ENCODE peak calls at places on chromosome 12, in four cellular contexts. Z, J, O and A are unnamed samples.

GRCh38 chr12:119869720-119870119 is 7.4 kb downstream of the CIT start:
- DNase-seq in O (no peak), Z (peak; percentile 85), J (no peak), A (peak; percentile 72)

GRCh38 chr12:106883421-106883820 is 72.3 kb upstream of the TMEM263 start:
- DNase-seq in O (no peak), Z (peak; percentile 39), J (no peak), A (no peak)

GRCh38 chr12:93766802-93767523 is 89.8 kb downstream of the CRADD start:
- DNase-seq in O (peak; percentile 20), Z (peak; percentile 89), J (no peak), A (no peak)

GRCh38 chr12:113174461-113175384 is 10.6 kb downstream of the DDX54 start:
- DNase-seq in J (peak; percentile 73), Z (peak; percentile 75), O (peak; percentile 67), A (peak; percentile 64)

GRCh38 chr12:8035440-8036010 is 3.0 kb downstream of the FOXJ2 start:
- DNase-seq in O (no peak), J (no peak), Z (no peak), A (no peak)

GRCh38 chr12:116929885-116930284 is 19.1 kb downstream of the FBXW8 start:
- DNase-seq in J (no peak), Z (no peak), O (no peak), A (no peak)

GRCh38 chr12:89016970-89017778 is 335.1 kb downstream of the DUSP6 start:
- DNase-seq in O (peak; percentile 83), J (peak; percentile 13), Z (peak; percentile 85), A (no peak)

GRCh38 chr12:53929527-53929926 is 9.1 kb upstream of the HOXC13 start:
- DNase-seq in O (no peak), J (no peak), Z (no peak), A (no peak)

GRCh38 chr12:93127582-93128331 is 198.7 kb upstream of the EEA1 start:
- DNase-seq in Z (peak; percentile 98), J (peak; percentile 78), O (peak; percentile 9), A (peak; percentile 75)

GRCh38 chr12:93667672-93668071 is 9.5 kb upstream of the CRADD start:
- DNase-seq in Z (no peak), J (no peak), O (no peak), A (no peak)

GRCh38 chr12:4412462-4412861 is 33.0 kb upstream of the FGF23 start:
- DNase-seq in J (no peak), O (no peak), Z (no peak), A (no peak)

GRCh38 chr12:115763376-115763775 is 514.1 kb downstream of the MED13L start:
- DNase-seq in Z (no peak), O (no peak), J (no peak), A (no peak)

GRCh38 chr12:107523760-107524558 is 161.6 kb upstream of the PWP1 start:
- DNase-seq in J (no peak), O (no peak), Z (no peak), A (no peak)

GRCh38 chr12:132327351-132328171 is 1.8 kb downstream of the GALNT9 start:
- DNase-seq in Z (peak; percentile 93), O (no peak), J (no peak), A (peak; percentile 62)

GRCh38 chr12:115872212-115872611 is 405.3 kb downstream of the MED13L start:
- DNase-seq in O (peak; percentile 21), J (no peak), Z (no peak), A (no peak)

GRCh38 chr12:84996759-84997158 is 39.3 kb downstream of the TSPAN19 start:
- DNase-seq in Z (no peak), J (no peak), O (no peak), A (no peak)

GRCh38 chr12:13937735-13938134 is 43.7 kb downstream of the GRIN2B start:
- DNase-seq in O (no peak), Z (no peak), J (no peak), A (no peak)

GRCh38 chr12:90940872-90941499 is 14.0 kb downstream of the CCER1 start:
- DNase-seq in J (no peak), Z (peak; percentile 83), O (peak; percentile 55), A (no peak)

GRCh38 chr12:46556105-46556559 is 183.6 kb upstream of the SLC38A2 start:
- DNase-seq in Z (peak; percentile 87), J (no peak), O (no peak), A (no peak)

GRCh38 chr12:117141097-117141898 is 42.1 kb upstream of the TESC start:
- DNase-seq in O (no peak), Z (no peak), J (no peak), A (no peak)

GRCh38 chr12:27151479-27151878 is 69.1 kb upstream of the C12orf71 start:
- DNase-seq in Z (no peak), O (no peak), J (no peak), A (no peak)

GRCh38 chr12:10717410-10717809 is 5.7 kb downstream of the YBX3 start:
- DNase-seq in O (peak; percentile 28), J (no peak), Z (peak; percentile 40), A (no peak)

GRCh38 chr12:9381619-9382018 is 173.4 kb upstream of the PZP start:
- DNase-seq in Z (no peak), O (no peak), J (no peak), A (no peak)

GRCh38 chr12:47882796-47883546 is 21.8 kb downstream of the VDR start:
- DNase-seq in J (no peak), Z (no peak), O (no peak), A (no peak)

GRCh38 chr12:26032719-26033241 is 74.3 kb downstream of the RASSF8 start:
- DNase-seq in J (no peak), Z (peak; percentile 40), O (no peak), A (no peak)

GRCh38 chr12:26031318-26031717 is 72.8 kb downstream of the RASSF8 start:
- DNase-seq in Z (no peak), J (no peak), O (no peak), A (no peak)

GRCh38 chr12:26032290-26032689 is 73.8 kb downstream of the RASSF8 start:
- DNase-seq in O (no peak), J (no peak), Z (no peak), A (no peak)

GRCh38 chr12:26030371-26030770 is 71.9 kb downstream of the RASSF8 start:
- DNase-seq in O (no peak), Z (no peak), J (no peak), A (no peak)

DNA sequence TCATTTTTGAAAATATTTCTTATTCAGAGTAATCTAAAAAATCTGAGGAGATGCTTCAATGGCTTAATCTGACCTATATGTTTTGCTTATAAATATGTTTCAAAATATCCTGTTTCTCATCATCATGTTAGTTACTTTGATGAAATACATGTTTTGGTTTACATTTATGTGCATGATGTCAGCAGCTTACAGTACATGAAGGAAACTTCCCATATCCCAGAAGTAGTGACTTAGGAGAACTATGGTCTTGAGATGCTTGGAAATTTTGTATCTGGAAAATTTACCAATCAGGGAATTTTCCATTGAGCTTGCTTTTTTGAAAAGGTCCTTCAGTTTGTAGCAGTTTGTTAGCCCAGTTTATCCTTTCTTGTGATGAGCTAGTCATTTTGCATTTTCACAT is 73.3 kb downstream of the RASSF8 start:
- DNase-seq in O (no peak), J (no peak), Z (no peak), A (no peak)
- H3K4me1 ChIP-seq in O (peaks cover 7% of the 10 kb centered on the region), J (peaks cover 31% of the 10 kb centered on the region), Z (peaks cover 8% of the 10 kb centered on the region), A (peaks cover 33% of the 10 kb centered on the region)

DNA sequence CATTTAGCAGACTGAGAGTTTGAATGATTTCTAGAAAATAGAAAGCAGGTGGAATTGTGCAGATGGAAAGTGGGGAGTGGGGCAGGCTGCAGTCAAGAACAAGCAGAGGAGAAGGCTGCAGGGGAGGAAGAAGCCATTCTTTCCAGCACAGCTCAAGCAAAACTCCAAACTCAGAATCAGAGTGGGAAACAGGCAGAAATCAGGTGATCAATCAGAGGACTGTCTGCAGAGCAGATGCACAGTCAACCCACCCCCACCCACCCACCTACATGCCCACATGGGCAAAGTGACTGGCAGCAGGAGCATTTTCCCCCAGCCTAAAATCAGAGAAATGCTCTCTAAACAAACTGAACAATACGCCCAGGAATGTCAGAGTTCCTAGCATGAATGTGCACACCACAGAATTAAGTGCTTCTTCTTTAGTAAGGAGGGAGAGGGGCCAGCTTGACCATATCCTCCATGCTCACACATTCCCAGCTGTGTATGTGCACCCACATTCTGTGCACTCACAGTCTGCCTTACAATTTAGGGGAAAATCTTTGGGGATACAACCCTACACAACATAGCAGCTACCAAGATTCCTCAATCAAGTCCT is 194.1 kb upstream of the PLEKHA5 start:
- DNase-seq in O (peak; percentile 7), Z (no peak), J (no peak), A (no peak)
- TF ChIP-seq CTCF in O (no peak), Z (no peak), J (no peak), A (no peak)

DNA sequence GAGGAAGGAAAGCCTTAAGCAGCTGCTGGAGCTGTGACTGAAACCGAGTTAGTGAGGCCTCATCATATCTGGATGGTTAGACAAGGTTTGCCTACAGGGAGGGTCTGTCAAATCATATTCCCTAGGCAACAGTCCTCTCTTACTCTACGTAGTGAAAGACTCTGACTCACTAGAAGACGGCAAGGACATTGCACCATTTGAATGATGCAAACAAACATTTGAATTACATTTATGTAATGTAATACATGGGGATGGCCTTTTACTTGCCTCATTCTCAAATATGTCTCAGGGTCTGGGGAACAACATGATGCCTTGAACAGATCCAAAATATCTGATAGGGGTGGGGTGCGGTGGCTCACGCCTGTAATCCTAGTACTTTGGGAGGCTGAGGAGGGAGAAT is 29.8 kb upstream of the STRAP start:
- DNase-seq in J (no peak), O (no peak), Z (peak; percentile 87), A (no peak)
- H3K4me3 ChIP-seq in J (no peak overlapping the region), O (no peak overlapping the region), Z (no peak overlapping the region), A (no peak overlapping the region)

DNA sequence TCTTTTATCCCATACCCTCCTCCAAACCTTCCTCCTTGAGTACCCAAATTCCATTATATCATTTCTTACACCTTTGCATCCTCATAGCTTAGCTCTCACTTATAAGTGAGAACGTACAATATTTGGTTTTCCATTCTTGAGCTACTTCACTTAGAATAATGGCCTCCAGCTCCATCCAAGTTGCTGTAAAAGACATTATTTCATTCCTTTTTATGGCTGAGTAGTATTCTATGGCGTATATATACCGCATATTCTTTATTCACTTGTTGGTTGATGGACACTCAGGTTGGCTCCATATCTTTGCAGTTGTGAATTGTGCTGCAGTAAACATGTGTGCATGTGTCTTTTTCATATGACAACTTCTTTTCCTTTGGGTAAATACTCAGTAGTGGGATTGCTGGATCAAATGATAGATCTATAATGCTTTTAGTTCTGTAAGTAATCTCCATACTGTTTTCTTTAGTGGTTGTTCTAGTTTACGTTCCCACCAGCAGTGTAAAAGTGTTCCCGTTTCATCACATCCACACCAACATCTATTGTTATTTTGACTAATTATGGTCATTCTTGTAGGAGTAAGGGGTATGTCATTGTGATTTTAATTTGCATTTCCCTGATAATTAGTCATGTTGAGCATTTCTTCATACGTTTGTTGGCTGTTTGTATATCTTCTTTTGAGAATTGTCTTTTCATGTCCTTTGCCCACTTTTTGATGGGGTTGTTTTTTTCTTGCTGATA is 10.1 kb downstream of the RAB21 start:
- DNase-seq in Z (no peak), O (no peak), J (no peak), A (no peak)
- H3K4me1 ChIP-seq in Z (no peaks in the 10 kb centered on the region), O (no peaks in the 10 kb centered on the region), J (peaks cover 66% of the 10 kb centered on the region), A (no peaks in the 10 kb centered on the region)